ENCODE peak calls at places on chromosomes 13 and 19, in five cellular contexts. One of them, this sample, is unnamed. For H3K36me3, the result is how much of the 10 kb centered on the place peaks cover.

GRCh38 chr19:34241513-34242337 is 12.6 kb upstream of the GARRE1 start:
- DNase-seq in brain microvascular endothelial cell: no peak
- DNase-seq in GM23338: peak
- DNase-seq in psoas muscle: peak
- DNase-seq in Peyer's patch: peak
- DNase-seq in this sample: no peak

GRCh38 chr19:45117167-45117594 is 24.2 kb downstream of the PPP1R37 start:
- DNase-seq in brain microvascular endothelial cell: no peak
- DNase-seq in GM23338: no peak
- DNase-seq in psoas muscle: no peak
- DNase-seq in Peyer's patch: no peak
- DNase-seq in this sample: no peak

GRCh38 chr19:18000981-18001836 is 6.8 kb upstream of the ARRDC2 start:
- DNase-seq in brain microvascular endothelial cell: peak
- DNase-seq in GM23338: peak
- DNase-seq in psoas muscle: peak
- DNase-seq in Peyer's patch: peak
- DNase-seq in this sample: peak

GRCh38 chr19:38964738-38965137 is 10.8 kb downstream of the FBXO17 start:
- DNase-seq in brain microvascular endothelial cell: no peak
- DNase-seq in GM23338: no peak
- DNase-seq in psoas muscle: no peak
- DNase-seq in Peyer's patch: no peak
- DNase-seq in this sample: no peak

GRCh38 chr19:5484398-5485285 is 29.4 kb downstream of the ZNRF4 start:
- DNase-seq in brain microvascular endothelial cell: no peak
- DNase-seq in GM23338: peak
- DNase-seq in psoas muscle: no peak
- DNase-seq in Peyer's patch: no peak
- DNase-seq in this sample: no peak

GRCh38 chr19:40585677-40586422 is 9.2 kb downstream of the SHKBP1 start:
- DNase-seq in brain microvascular endothelial cell: peak
- DNase-seq in GM23338: no peak
- DNase-seq in psoas muscle: no peak
- DNase-seq in Peyer's patch: no peak
- DNase-seq in this sample: no peak

GRCh38 chr13:103883698-103884097 is 817.5 kb upstream of the SLC10A2 start:
- DNase-seq in brain microvascular endothelial cell: peak
- DNase-seq in GM23338: no peak
- DNase-seq in psoas muscle: no peak
- DNase-seq in Peyer's patch: no peak
- DNase-seq in this sample: no peak

GRCh38 chr19:33304760-33305647 is 2.7 kb upstream of the CEBPA start:
- DNase-seq in brain microvascular endothelial cell: no peak
- DNase-seq in GM23338: no peak
- DNase-seq in psoas muscle: no peak
- DNase-seq in Peyer's patch: peak
- DNase-seq in this sample: no peak

GRCh38 chr19:42154471-42155323 is 22.5 kb upstream of the POU2F2 start:
- DNase-seq in brain microvascular endothelial cell: no peak
- DNase-seq in GM23338: no peak
- DNase-seq in psoas muscle: no peak
- DNase-seq in Peyer's patch: no peak
- DNase-seq in this sample: no peak

GRCh38 chr19:6393982-6394412 is 1.0 kb upstream of the GTF2F1 start:
- DNase-seq in brain microvascular endothelial cell: no peak
- DNase-seq in GM23338: no peak
- DNase-seq in psoas muscle: no peak
- DNase-seq in Peyer's patch: no peak
- DNase-seq in this sample: no peak

GRCh38 chr13:29595380-29596063 is at the start of gene SLC7A1:
- DNase-seq in brain microvascular endothelial cell: peak
- DNase-seq in GM23338: peak
- DNase-seq in psoas muscle: peak
- DNase-seq in Peyer's patch: peak
- DNase-seq in this sample: peak

GRCh38 chr13:90592943-90593342 is 754.5 kb upstream of the MIR17HG start:
- DNase-seq in brain microvascular endothelial cell: no peak
- DNase-seq in GM23338: no peak
- DNase-seq in psoas muscle: no peak
- DNase-seq in Peyer's patch: no peak
- DNase-seq in this sample: no peak

GRCh38 chr13:58018865-58019264 is 387.3 kb downstream of the PCDH17 start:
- DNase-seq in brain microvascular endothelial cell: no peak
- DNase-seq in GM23338: no peak
- DNase-seq in psoas muscle: no peak
- DNase-seq in Peyer's patch: no peak
- DNase-seq in this sample: no peak

GRCh38 chr19:2624537-2625091 is 77.9 kb downstream of the GNG7 start:
- DNase-seq in brain microvascular endothelial cell: no peak
- DNase-seq in GM23338: peak
- DNase-seq in psoas muscle: peak
- DNase-seq in Peyer's patch: no peak
- DNase-seq in this sample: no peak

GRCh38 chr13:111040821-111041220 is 74.3 kb upstream of the ARHGEF7 start:
- DNase-seq in brain microvascular endothelial cell: no peak
- DNase-seq in GM23338: no peak
- DNase-seq in psoas muscle: no peak
- DNase-seq in Peyer's patch: no peak
- DNase-seq in this sample: no peak

GRCh38 chr19:42276821-42277220 is 7.8 kb downstream of the CIC start:
- DNase-seq in brain microvascular endothelial cell: no peak
- DNase-seq in GM23338: no peak
- DNase-seq in psoas muscle: no peak
- DNase-seq in Peyer's patch: no peak
- DNase-seq in this sample: no peak

GRCh38 chr13:48567521-48568331 is 34.8 kb upstream of the RCBTB2 start:
- DNase-seq in brain microvascular endothelial cell: no peak
- DNase-seq in GM23338: no peak
- DNase-seq in psoas muscle: no peak
- DNase-seq in Peyer's patch: no peak
- DNase-seq in this sample: no peak

GRCh38 chr13:48573213-48573612 is 40.3 kb upstream of the RCBTB2 start:
- DNase-seq in brain microvascular endothelial cell: no peak
- DNase-seq in GM23338: no peak
- DNase-seq in psoas muscle: no peak
- DNase-seq in Peyer's patch: no peak
- DNase-seq in this sample: no peak

GRCh38 chr13:48574036-48574796 is 41.3 kb upstream of the RCBTB2 start:
- DNase-seq in brain microvascular endothelial cell: no peak
- DNase-seq in GM23338: no peak
- DNase-seq in psoas muscle: no peak
- DNase-seq in Peyer's patch: no peak
- DNase-seq in this sample: no peak

GRCh38 chr13:48570225-48570828 is 37.4 kb upstream of the RCBTB2 start:
- DNase-seq in brain microvascular endothelial cell: no peak
- DNase-seq in GM23338: no peak
- DNase-seq in psoas muscle: no peak
- DNase-seq in Peyer's patch: no peak
- DNase-seq in this sample: no peak

DNA sequence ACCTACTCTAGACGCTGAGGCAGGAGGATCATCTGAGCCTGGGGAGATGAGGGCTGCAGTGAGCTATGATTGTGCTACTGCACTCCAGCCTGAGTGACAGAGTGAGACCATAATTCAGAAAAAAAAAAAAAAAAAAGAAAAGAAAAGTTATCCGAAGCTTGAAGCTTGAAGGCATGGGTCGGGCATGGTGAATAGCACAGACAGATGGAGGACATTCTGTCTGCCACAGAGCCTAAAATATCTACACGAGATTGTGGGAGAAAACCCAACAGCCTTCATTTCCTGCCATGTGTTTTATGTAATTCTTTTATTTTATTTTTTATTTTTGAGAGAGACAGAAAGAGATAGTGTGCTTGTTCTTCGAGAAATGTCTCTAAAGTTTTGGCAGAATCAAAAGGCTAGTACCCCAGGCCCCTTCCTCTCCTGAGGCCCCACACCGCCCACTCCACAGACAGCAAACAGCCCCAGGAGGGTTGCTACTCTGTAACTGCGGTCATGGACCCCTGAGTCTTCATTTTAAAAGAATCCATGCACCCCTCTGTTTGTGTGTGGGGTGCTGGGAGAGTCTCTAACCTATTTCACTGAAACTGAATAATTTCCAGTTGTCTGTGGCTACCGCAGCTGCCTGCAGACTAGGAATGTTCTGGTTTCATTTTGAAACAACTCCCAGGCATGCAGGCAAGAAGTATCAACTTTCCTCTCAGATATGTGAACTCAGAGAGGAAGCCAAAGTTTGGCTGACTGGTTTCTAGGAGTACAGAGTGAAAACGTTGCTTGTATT is 38.4 kb upstream of the RCBTB2 start:
- DNase-seq in brain microvascular endothelial cell: peak
- DNase-seq in GM23338: no peak
- DNase-seq in psoas muscle: no peak
- DNase-seq in Peyer's patch: no peak
- DNase-seq in this sample: no peak
- H3K4me3 ChIP-seq in brain microvascular endothelial cell: no peak
- H3K4me3 ChIP-seq in GM23338: no peak
- H3K4me3 ChIP-seq in psoas muscle: peak
- H3K4me3 ChIP-seq in Peyer's patch: no peak
- H3K4me3 ChIP-seq in this sample: no peak

GRCh38 chr19:50711196-50711595 is 8.4 kb downstream of the SHANK1 start:
- DNase-seq in brain microvascular endothelial cell: no peak
- DNase-seq in GM23338: no peak
- DNase-seq in psoas muscle: peak
- DNase-seq in Peyer's patch: no peak
- DNase-seq in this sample: no peak

GRCh38 chr19:50711805-50712204 is 7.8 kb downstream of the SHANK1 start:
- DNase-seq in brain microvascular endothelial cell: no peak
- DNase-seq in GM23338: no peak
- DNase-seq in psoas muscle: peak
- DNase-seq in Peyer's patch: no peak
- DNase-seq in this sample: no peak

GRCh38 chr19:50710612-50711011 is 9.0 kb downstream of the SHANK1 start:
- DNase-seq in brain microvascular endothelial cell: no peak
- DNase-seq in GM23338: no peak
- DNase-seq in psoas muscle: peak
- DNase-seq in Peyer's patch: no peak
- DNase-seq in this sample: no peak

GRCh38 chr19:50708179-50708879 is 11.3 kb downstream of the SHANK1 start:
- DNase-seq in brain microvascular endothelial cell: no peak
- DNase-seq in GM23338: no peak
- DNase-seq in psoas muscle: peak
- DNase-seq in Peyer's patch: no peak
- DNase-seq in this sample: no peak

GRCh38 chr19:50710094-50710493 is 9.5 kb downstream of the SHANK1 start:
- DNase-seq in brain microvascular endothelial cell: no peak
- DNase-seq in GM23338: no peak
- DNase-seq in psoas muscle: peak
- DNase-seq in Peyer's patch: no peak
- DNase-seq in this sample: no peak
- H3K36me3 ChIP-seq in brain microvascular endothelial cell: under half
- H3K36me3 ChIP-seq in GM23338: under half
- H3K36me3 ChIP-seq in psoas muscle: under half
- H3K36me3 ChIP-seq in Peyer's patch: under half
- H3K36me3 ChIP-seq in this sample: under half

GRCh38 chr19:55372316-55373081 is 2.2 kb upstream of the IL11 start:
- DNase-seq in brain microvascular endothelial cell: peak
- DNase-seq in GM23338: no peak
- DNase-seq in psoas muscle: no peak
- DNase-seq in Peyer's patch: no peak
- DNase-seq in this sample: no peak

GRCh38 chr19:55368106-55368505 is 2.2 kb downstream of the IL11 start:
- DNase-seq in brain microvascular endothelial cell: no peak
- DNase-seq in GM23338: no peak
- DNase-seq in psoas muscle: no peak
- DNase-seq in Peyer's patch: no peak
- DNase-seq in this sample: no peak

GRCh38 chr19:55368701-55369563 is 1.3 kb downstream of the IL11 start:
- DNase-seq in brain microvascular endothelial cell: peak
- DNase-seq in GM23338: peak
- DNase-seq in psoas muscle: no peak
- DNase-seq in Peyer's patch: no peak
- DNase-seq in this sample: no peak

GRCh38 chr19:55370305-55370988 is at the start of gene IL11:
- DNase-seq in brain microvascular endothelial cell: peak
- DNase-seq in GM23338: no peak
- DNase-seq in psoas muscle: no peak
- DNase-seq in Peyer's patch: no peak
- DNase-seq in this sample: no peak

DNA sequence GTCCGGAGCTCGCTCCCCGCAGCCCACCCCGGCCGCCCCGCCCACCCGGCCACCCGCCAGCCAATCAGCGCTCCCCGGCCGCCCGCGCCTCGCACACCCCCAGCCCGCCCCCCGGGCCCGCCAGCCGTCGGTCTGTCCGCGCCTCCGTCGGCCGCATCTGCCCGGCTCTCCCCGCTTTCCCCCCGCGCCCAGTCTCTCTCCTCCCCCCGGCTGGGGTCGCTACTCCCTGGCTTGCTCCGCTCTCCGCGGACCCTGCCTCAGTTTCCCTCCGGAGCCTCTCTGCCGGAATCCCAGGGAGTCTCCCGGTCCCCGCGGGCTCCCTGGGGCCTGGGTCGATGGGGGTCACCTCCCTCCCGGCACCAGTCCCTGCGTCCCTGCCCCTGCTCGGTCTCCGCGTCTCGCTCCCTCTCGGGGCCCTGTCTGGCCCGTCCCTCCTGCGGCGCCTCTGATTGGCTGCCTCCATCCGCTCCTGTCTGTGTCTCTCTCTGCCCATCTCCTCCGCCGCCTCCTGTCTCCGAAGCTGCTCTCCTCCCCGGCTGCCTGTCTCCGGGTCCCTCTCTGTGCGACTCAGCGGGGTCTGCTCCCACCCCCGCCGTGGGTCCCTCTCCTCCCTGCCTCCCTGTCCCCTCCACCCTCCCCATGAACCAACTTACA is 485 bp downstream of the IL11 start:
- DNase-seq in brain microvascular endothelial cell: peak
- DNase-seq in GM23338: peak
- DNase-seq in psoas muscle: no peak
- DNase-seq in Peyer's patch: no peak
- DNase-seq in this sample: peak
- H3K4me3 ChIP-seq in brain microvascular endothelial cell: peak
- H3K4me3 ChIP-seq in GM23338: peak
- H3K4me3 ChIP-seq in psoas muscle: peak
- H3K4me3 ChIP-seq in Peyer's patch: peak
- H3K4me3 ChIP-seq in this sample: no peak

DNA sequence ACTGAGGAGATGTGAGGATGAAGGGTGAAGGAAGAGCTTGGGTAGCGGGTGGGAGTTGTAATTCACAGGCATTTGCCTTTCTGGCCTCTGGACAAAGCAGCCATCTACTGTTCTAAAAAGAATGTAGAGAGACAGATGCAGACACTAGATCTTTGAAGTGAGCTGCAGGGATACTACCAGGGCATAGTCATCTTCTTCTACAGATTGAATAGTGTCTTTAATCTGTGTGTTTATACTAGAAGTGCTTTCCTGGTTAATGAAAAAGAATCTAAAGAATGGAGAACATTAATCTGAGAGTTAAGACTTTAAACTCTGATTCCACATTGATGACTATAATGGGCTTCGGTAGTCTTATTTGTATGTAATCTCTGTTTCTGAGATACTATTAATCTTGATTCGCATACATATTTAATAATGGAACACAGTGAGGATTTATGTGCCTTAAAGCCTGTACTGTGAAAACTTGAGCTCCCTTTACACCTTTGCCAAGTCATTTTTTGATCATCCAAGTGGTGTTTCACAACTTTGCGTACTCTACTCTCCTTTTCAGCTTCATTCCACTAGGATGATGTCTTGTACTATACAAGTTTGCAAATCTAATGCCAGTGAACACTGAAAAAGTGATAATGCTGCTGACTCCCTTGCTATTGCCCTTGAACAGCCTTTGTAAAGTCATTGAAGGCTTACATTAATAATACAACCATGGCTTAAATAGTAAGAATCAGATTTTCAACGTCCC is 2199.4 kb upstream of the PCDH20 start:
- DNase-seq in brain microvascular endothelial cell: no peak
- DNase-seq in GM23338: no peak
- DNase-seq in psoas muscle: no peak
- DNase-seq in Peyer's patch: no peak
- DNase-seq in this sample: no peak
- H3K36me3 ChIP-seq in brain microvascular endothelial cell: under half
- H3K36me3 ChIP-seq in GM23338: under half
- H3K36me3 ChIP-seq in psoas muscle: under half
- H3K36me3 ChIP-seq in Peyer's patch: under half
- H3K36me3 ChIP-seq in this sample: under half

This sample was measured in CD8-positive, alpha-beta memory T cell.